ENCODE peak calls at places on chromosomes 4 and X, in ten cellular contexts. R, N, G, W, C, Y, S, L, V and J are unnamed samples.

GRCh38 chr4:64713256-64713840 is 304.1 kb upstream of the TECRL start:
- DNase-seq in R (peak), N (no peak), G (no peak), W (no peak), C (peak), Y (no peak), S (no peak), L (no peak), V (peak), J (no peak)

GRCh38 chrX:154013614-154014360 is 5.9 kb downstream of the IRAK1 start:
- DNase-seq in R (peak), N (no peak), G (no peak), W (peak), C (peak), Y (peak), S (peak), L (no peak), V (no peak), J (peak)

GRCh38 chrX:101262590-101262989 is 28.5 kb downstream of the TAF7L start:
- DNase-seq in R (no peak), N (no peak), G (no peak), W (no peak), C (no peak), Y (no peak), S (no peak), L (no peak), V (no peak), J (no peak)

GRCh38 chr4:71498002-71498401 is 159.2 kb downstream of the SLC4A4 start:
- DNase-seq in R (no peak), N (no peak), G (no peak), W (no peak), C (peak), Y (no peak), S (no peak), L (no peak), V (no peak), J (no peak)

GRCh38 chr4:128162434-128162833 is 101.3 kb downstream of the LARP1B start:
- DNase-seq in R (no peak), N (no peak), G (no peak), W (no peak), C (no peak), Y (no peak), S (no peak), L (no peak), V (peak), J (no peak)

GRCh38 chr4:2256781-2257191 is 5.1 kb downstream of the MXD4 start:
- DNase-seq in R (no peak), N (no peak), G (no peak), W (peak), C (no peak), Y (peak), S (no peak), L (no peak), V (no peak), J (no peak)

GRCh38 chr4:169136796-169137554 is 126.9 kb upstream of the CBR4 start:
- DNase-seq in R (no peak), N (no peak), G (no peak), W (no peak), C (no peak), Y (no peak), S (no peak), L (no peak), V (no peak), J (no peak)

GRCh38 chr4:10736895-10737294 is 52.3 kb upstream of the CLNK start:
- DNase-seq in R (no peak), N (no peak), G (no peak), W (no peak), C (no peak), Y (no peak), S (no peak), L (no peak), V (no peak), J (no peak)

GRCh38 chr4:175813841-175814240 is 1.8 kb upstream of the GPM6A start:
- DNase-seq in R (no peak), N (no peak), G (no peak), W (no peak), C (no peak), Y (no peak), S (no peak), L (no peak), V (no peak), J (no peak)

GRCh38 chr4:42995343-42995944 is 102.9 kb downstream of the GRXCR1 start:
- DNase-seq in R (peak), N (no peak), G (no peak), W (no peak), C (peak), Y (peak), S (peak), L (no peak), V (peak), J (peak)

GRCh38 chr4:166498541-166498940 is 625.5 kb downstream of the TLL1 start:
- DNase-seq in R (no peak), N (no peak), G (no peak), W (no peak), C (no peak), Y (no peak), S (no peak), L (no peak), V (no peak), J (no peak)

GRCh38 chr4:154612472-154613414 is at the start of gene FGG:
- DNase-seq in R (no peak), N (no peak), G (no peak), W (no peak), C (no peak), Y (no peak), S (no peak), L (no peak), V (no peak), J (no peak)

GRCh38 chrX:119041175-119041574 is 31.6 kb upstream of the CT47C1 start:
- DNase-seq in R (no peak), N (no peak), G (no peak), W (no peak), C (peak), Y (no peak), S (no peak), L (no peak), V (peak), J (no peak)

GRCh38 chr4:2962099-2962455 is 1.1 kb downstream of the NOP14 start:
- DNase-seq in R (peak), N (no peak), G (no peak), W (no peak), C (peak), Y (peak), S (no peak), L (no peak), V (no peak), J (peak)

GRCh38 chrX:8364369-8365141 is 100.1 kb upstream of the VCX3B start:
- DNase-seq in R (no peak), N (no peak), G (peak), W (no peak), C (no peak), Y (peak), S (no peak), L (no peak), V (no peak), J (peak)

GRCh38 chr4:82372502-82372873 is 1.3 kb downstream of the HNRNPD start:
- DNase-seq in R (peak), N (peak), G (peak), W (peak), C (peak), Y (peak), S (peak), L (peak), V (no peak), J (no peak)

GRCh38 chr4:55330241-55330640 is 15.8 kb upstream of the SRD5A3 start:
- DNase-seq in R (no peak), N (no peak), G (no peak), W (no peak), C (no peak), Y (no peak), S (no peak), L (no peak), V (no peak), J (no peak)

GRCh38 chrX:68895339-68896250 is 66.8 kb downstream of the EFNB1 start:
- DNase-seq in R (peak), N (no peak), G (no peak), W (no peak), C (peak), Y (no peak), S (peak), L (no peak), V (peak), J (no peak)

GRCh38 chr4:30821275-30821674 is 101.1 kb downstream of the PCDH7 start:
- DNase-seq in R (no peak), N (no peak), G (no peak), W (no peak), C (no peak), Y (no peak), S (no peak), L (no peak), V (no peak), J (no peak)

GRCh38 chr4:105059337-105059736 is 87.3 kb upstream of the TET2 start:
- DNase-seq in R (no peak), N (no peak), G (no peak), W (no peak), C (no peak), Y (no peak), S (no peak), L (no peak), V (peak), J (no peak)

GRCh38 chr4:180794352-180794751 is 1448.8 kb upstream of the TENM3 start:
- DNase-seq in R (no peak), N (no peak), G (no peak), W (no peak), C (no peak), Y (no peak), S (no peak), L (no peak), V (no peak), J (no peak)

GRCh38 chr4:29861307-29861706 is 858.9 kb upstream of the PCDH7 start:
- DNase-seq in R (peak), N (no peak), G (no peak), W (no peak), C (no peak), Y (no peak), S (no peak), L (no peak), V (peak), J (no peak)

GRCh38 chr4:141702472-141703182 is 66.2 kb downstream of the IL15 start:
- DNase-seq in R (peak), N (no peak), G (no peak), W (no peak), C (no peak), Y (no peak), S (no peak), L (no peak), V (peak), J (no peak)

GRCh38 chr4:7412586-7412975 is 22.1 kb downstream of the PSAPL1 start:
- DNase-seq in R (no peak), N (no peak), G (no peak), W (no peak), C (no peak), Y (no peak), S (no peak), L (no peak), V (no peak), J (no peak)

GRCh38 chr4:75179510-75179909 is 246.6 kb downstream of the PARM1 start:
- DNase-seq in R (no peak), N (no peak), G (no peak), W (no peak), C (no peak), Y (no peak), S (no peak), L (no peak), V (no peak), J (no peak)

GRCh38 chr4:26273308-26273980 is 47.4 kb upstream of the RBPJ start:
- DNase-seq in R (no peak), N (no peak), G (no peak), W (no peak), C (no peak), Y (peak), S (peak), L (no peak), V (no peak), J (no peak)

GRCh38 chr4:173513651-173514050 is 16.4 kb downstream of the HAND2 start:
- DNase-seq in R (no peak), N (no peak), G (no peak), W (no peak), C (peak), Y (no peak), S (no peak), L (no peak), V (no peak), J (no peak)

GRCh38 chr4:113849771-113850170 is 88.2 kb upstream of the CAMK2D start:
- DNase-seq in R (no peak), N (no peak), G (no peak), W (no peak), C (peak), Y (no peak), S (peak), L (no peak), V (no peak), J (no peak)

GRCh38 chrX:74461384-74461783 is 40.1 kb downstream of the SLC16A2 start:
- DNase-seq in R (no peak), N (no peak), G (no peak), W (no peak), C (peak), Y (no peak), S (peak), L (no peak), V (no peak), J (no peak)